ENCODE peak calls at places on chromosomes 6 and 20, in nine cellular contexts. R, T, J, A, K, O, U, Z and P are unnamed samples.

GRCh38 chr6:12051861-12052368 is 39.8 kb downstream of the HIVEP1 start:
- ATAC-seq in T (peak), Z (peak), A (peak), R (peak), O (no peak), J (peak), U (peak), K (peak), P (no peak)

GRCh38 chr6:96520851-96521115 is 823 bp upstream of the UFL1 start:
- ATAC-seq in T (no peak), K (no peak), O (no peak), J (no peak), U (no peak), R (no peak), A (no peak), Z (no peak), P (no peak)

GRCh38 chr6:37209461-37210205 is 39.7 kb downstream of the PIM1 start:
- ATAC-seq in O (no peak), T (peak), K (peak), R (peak), A (peak), U (peak), J (no peak), Z (peak), P (no peak)

GRCh38 chr20:13672657-13673056 is 33.9 kb upstream of the TASP1 start:
- ATAC-seq in O (no peak), J (no peak), Z (no peak), R (no peak), K (no peak), T (peak), U (no peak), A (no peak), P (peak)

GRCh38 chr6:132065556-132065955 is 114.4 kb upstream of the CCN2 start:
- ATAC-seq in J (no peak), O (no peak), Z (no peak), U (no peak), R (no peak), K (no peak), T (no peak), A (no peak), P (no peak)

GRCh38 chr20:36470482-36471062 is 70.7 kb upstream of the MYL9 start:
- ATAC-seq in R (no peak), O (no peak), U (no peak), J (no peak), A (no peak), T (no peak), K (no peak), Z (no peak), P (no peak)

GRCh38 chr20:46572181-46572580 is 21.7 kb upstream of the OCSTAMP start:
- ATAC-seq in T (peak), O (peak), R (no peak), A (no peak), U (no peak), J (no peak), K (no peak), Z (no peak), P (peak)

GRCh38 chr6:16437095-16437494 is 198.7 kb downstream of the GMPR start:
- ATAC-seq in J (no peak), O (no peak), K (no peak), A (peak), U (peak), R (no peak), T (no peak), Z (no peak), P (no peak)

GRCh38 chr6:31332637-31333602 is 24.1 kb downstream of the HLA-B start:
- ATAC-seq in A (peak), J (no peak), R (peak), K (peak), Z (peak), U (peak), O (no peak), T (no peak), P (no peak)

GRCh38 chr6:134703206-134703605 is 246.7 kb downstream of the ALDH8A1 start:
- ATAC-seq in O (no peak), J (no peak), K (no peak), Z (no peak), U (no peak), R (no peak), T (no peak), A (no peak), P (no peak)

GRCh38 chr6:70843328-70843918 is 113.4 kb downstream of the B3GAT2 start:
- ATAC-seq in Z (no peak), O (no peak), K (no peak), R (no peak), U (no peak), J (no peak), A (no peak), T (no peak), P (no peak)

GRCh38 chr20:10281911-10282310 is 63.3 kb downstream of the SNAP25 start:
- ATAC-seq in T (no peak), J (no peak), A (no peak), Z (no peak), R (no peak), U (no peak), K (no peak), O (no peak), P (no peak)

GRCh38 chr6:129989396-129989795 is 29.0 kb upstream of the L3MBTL3 start:
- ATAC-seq in R (no peak), J (no peak), K (no peak), O (no peak), A (peak), Z (no peak), T (no peak), U (peak), P (no peak)